ENCODE peak calls at places on chromosome X, in seven cellular contexts. S is HCT116, O is right lobe of liver, N is hepatocyte, B is endodermal cell, T is heart right ventricle, L is neural progenitor cell. G is an unnamed sample. For H3K9me3, the result is how much of the 10 kb centered on the place peaks cover.

GRCh38 chrX:51852096-51852495 is 41.3 kb upstream of the MAGED1 start:
- DNase-seq in N (no peak), B (peak), T (no peak), O (no peak), L (peak), S (no peak), G (no peak)

GRCh38 chrX:20481632-20482031 is 214.9 kb upstream of the RPS6KA3 start:
- DNase-seq in T (no peak), B (no peak), O (no peak), L (no peak), N (no peak), S (no peak), G (no peak)

GRCh38 chrX:15938072-15938471 is 83.5 kb upstream of the AP1S2 start:
- DNase-seq in T (no peak), L (no peak), S (no peak), N (no peak), O (no peak), B (no peak), G (no peak)

GRCh38 chrX:72002886-72003285 is 92.2 kb downstream of the NHSL2 start:
- DNase-seq in O (no peak), T (no peak), L (no peak), N (no peak), S (no peak), B (no peak), G (no peak)

GRCh38 chrX:136529795-136530194 is 2.2 kb upstream of the VGLL1 start:
- DNase-seq in L (no peak), T (no peak), S (no peak), B (no peak), N (no peak), O (no peak), G (no peak)

GRCh38 chrX:122625821-122626220 is 558.3 kb upstream of the GRIA3 start:
- DNase-seq in N (no peak), T (no peak), S (no peak), B (no peak), O (no peak), L (no peak), G (no peak)

GRCh38 chrX:54640721-54641120 is 110.7 kb downstream of the GNL3L start:
- DNase-seq in S (no peak), T (no peak), N (peak), O (peak), B (peak), L (no peak), G (no peak)

GRCh38 chrX:74458738-74459137 is 37.4 kb downstream of the SLC16A2 start:
- DNase-seq in N (peak), S (no peak), L (no peak), B (no peak), T (no peak), O (no peak), G (no peak)

GRCh38 chrX:136636121-136636520 is 11.8 kb upstream of the CD40LG start:
- DNase-seq in L (peak), S (no peak), T (no peak), B (peak), O (no peak), N (no peak), G (no peak)

GRCh38 chrX:96722793-96723192 is 38.2 kb downstream of the DIAPH2 start:
- DNase-seq in B (no peak), S (no peak), T (no peak), O (no peak), N (no peak), L (no peak), G (no peak)

GRCh38 chrX:43703211-43703791 is 47.2 kb downstream of the MAOA start:
- DNase-seq in S (no peak), B (no peak), L (no peak), T (no peak), O (no peak), N (peak), G (no peak)

GRCh38 chrX:9610774-9611392 is 146.0 kb downstream of the TBL1X start:
- DNase-seq in N (no peak), O (no peak), L (no peak), S (no peak), T (no peak), B (no peak), G (no peak)

GRCh38 chrX:48834383-48834709 is 1.1 kb downstream of the PCSK1N start:
- DNase-seq in N (no peak), T (no peak), L (no peak), S (no peak), B (no peak), O (no peak), G (no peak)
- H3K4me3 ChIP-seq in N (no peak), T (no peak), L (no peak), S (no peak), B (peak), O (no peak), G (no peak)

DNA sequence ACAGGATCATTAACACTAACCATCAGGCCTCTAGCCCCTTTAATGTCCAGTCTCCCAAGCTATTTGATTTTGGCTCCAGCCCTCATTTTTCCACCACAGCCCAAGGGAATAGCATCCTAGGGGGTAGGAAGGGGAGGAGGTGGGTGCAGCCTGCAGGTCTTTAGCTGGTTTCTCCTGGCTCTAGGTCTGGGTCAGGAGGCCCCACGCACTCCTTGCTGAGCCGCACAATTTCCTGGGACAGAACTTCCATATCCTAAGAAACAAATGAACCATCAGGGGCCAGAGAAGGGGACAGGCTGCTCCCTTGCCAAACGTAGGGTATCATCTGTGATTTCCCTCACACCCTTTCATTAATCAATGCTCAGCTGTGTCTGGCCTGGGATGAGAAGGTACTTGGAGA is 2.4 kb upstream of the KCND1 start:
- DNase-seq in O (no peak), N (no peak), S (no peak), T (no peak), L (no peak), B (no peak), G (no peak)
- TF ChIP-seq CTCF in O (no peak), N (no peak), S (no peak), T (no peak), L (no peak), B (no peak), G (no peak)

GRCh38 chrX:77704881-77705280 is 81.1 kb downstream of the ATRX start:
- DNase-seq in N (no peak), O (no peak), S (no peak), T (no peak), B (no peak), L (no peak), G (no peak)
- H3K9me3 ChIP-seq in N (under half), O (under half), S (under half), T (under half), B (under half), L (under half), G (under half)

DNA sequence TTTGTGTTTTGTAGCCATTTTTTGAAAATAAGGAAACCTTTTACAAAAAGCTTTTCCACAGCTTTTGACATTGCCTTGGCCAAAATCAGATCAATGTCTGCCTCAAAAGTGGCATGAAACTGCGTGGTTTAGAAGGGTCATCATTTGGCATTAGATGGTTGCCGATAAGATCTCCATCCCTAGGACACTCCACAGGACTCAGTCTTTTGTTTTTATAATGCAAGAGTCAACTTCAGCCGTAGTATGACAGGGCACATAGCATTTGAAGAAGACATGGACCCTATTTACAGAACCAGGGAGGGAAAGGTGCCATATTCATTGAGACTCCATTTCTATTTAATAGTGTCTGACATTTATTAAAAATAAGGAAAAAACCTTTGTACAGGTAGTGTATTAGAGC is 1.3 kb downstream of the RTL8A start:
- DNase-seq in B (no peak), S (no peak), L (no peak), T (no peak), N (no peak), O (no peak), G (no peak)
- H3K4me3 ChIP-seq in B (peak), S (peak), L (peak), T (peak), N (no peak), O (no peak), G (peak)

DNA sequence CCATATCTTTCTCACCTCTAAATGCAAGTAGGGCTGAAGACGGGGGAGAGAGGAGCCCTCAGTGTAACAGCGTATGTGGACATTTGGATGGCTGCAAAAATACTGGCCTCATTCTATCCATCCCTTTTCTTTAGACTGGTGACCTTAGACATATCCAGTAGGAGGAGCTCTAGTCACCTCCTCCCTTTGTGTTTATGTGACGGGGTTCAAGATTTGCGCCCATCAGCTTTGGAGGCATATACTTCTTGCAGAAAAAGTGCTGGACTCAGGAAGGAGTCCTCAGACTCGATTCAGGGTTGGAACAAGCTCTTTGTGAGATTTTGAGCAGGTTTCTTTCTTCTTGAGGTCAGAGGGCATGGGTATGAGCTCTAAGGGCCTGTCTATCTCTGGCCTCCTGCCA is 86.2 kb downstream of the MAMLD1 start:
- DNase-seq in T (no peak), O (no peak), S (no peak), N (no peak), B (no peak), L (no peak), G (no peak)
- TF ChIP-seq CTCF in T (no peak), O (no peak), S (no peak), N (no peak), B (peak), L (peak), G (no peak)

GRCh38 chrX:1874899-1875298 is 260.0 kb downstream of the ASMT start:
- DNase-seq in B (no peak), L (no peak), S (no peak), N (no peak), O (no peak), T (no peak), G (no peak)
- H3K9me3 ChIP-seq in B (under half), L (under half), S (under half), N (under half), O (under half), T (under half), G (under half)